ENCODE peak calls at places on chromosomes 12 and 14, in seven cellular contexts. F, H, W, Z, Q, O and A are unnamed samples.

GRCh38 chr12:127685476-127686234 is 581.3 kb upstream of the TMEM132C start:
- DNase-seq in H (no peak), W (no peak), O (no peak), Z (no peak), F (peak), Q (no peak), A (no peak)

GRCh38 chr14:60508707-60509437 is at the start of gene SIX6:
- DNase-seq in O (no peak), W (no peak), Q (no peak), Z (peak), F (peak), H (no peak), A (peak)

GRCh38 chr14:82642425-82642824 is 1108.8 kb upstream of the SEL1L start:
- DNase-seq in F (no peak), W (no peak), Z (no peak), O (no peak), H (no peak), Q (no peak), A (peak)

GRCh38 chr14:84162658-84163057 is 1367.3 kb upstream of the FLRT2 start:
- DNase-seq in H (no peak), O (no peak), Q (no peak), W (no peak), F (no peak), Z (no peak), A (no peak)

GRCh38 chr12:108564724-108565123 is 2.3 kb downstream of the ISCU start:
- DNase-seq in W (no peak), F (no peak), Q (no peak), O (no peak), H (no peak), Z (no peak), A (no peak)

GRCh38 chr14:48331421-48331820 is 656.0 kb upstream of the MDGA2 start:
- DNase-seq in F (no peak), H (no peak), O (no peak), W (no peak), Z (peak), Q (no peak), A (peak)

GRCh38 chr12:34607520-34608195 is 585.4 kb downstream of the ALG10 start:
- DNase-seq in Q (no peak), H (no peak), O (no peak), Z (no peak), W (no peak), F (no peak), A (no peak)

GRCh38 chr14:58465425-58465824 is 37.9 kb downstream of the KIAA0586 start:
- DNase-seq in H (no peak), W (no peak), Q (no peak), Z (peak), O (no peak), F (peak), A (peak)

GRCh38 chr14:91249841-91250616 is 5.5 kb upstream of the GPR68 start:
- DNase-seq in Q (no peak), H (peak), W (peak), Z (no peak), O (peak), F (peak), A (peak)

GRCh38 chr12:1851126-1851791 is 30.9 kb downstream of the LRTM2 start:
- DNase-seq in Z (peak), W (no peak), H (no peak), F (peak), O (no peak), Q (no peak), A (peak)

GRCh38 chr12:1846421-1847405 is 26.3 kb downstream of the LRTM2 start:
- DNase-seq in W (no peak), O (no peak), H (no peak), Z (no peak), F (no peak), Q (no peak), A (no peak)

GRCh38 chr12:1847411-1847810 is 27.0 kb downstream of the LRTM2 start:
- DNase-seq in W (no peak), Z (no peak), F (no peak), H (no peak), O (no peak), Q (no peak), A (no peak)

GRCh38 chr12:1848146-1848545 is 27.8 kb downstream of the LRTM2 start:
- DNase-seq in W (no peak), Z (no peak), H (no peak), Q (no peak), O (no peak), F (no peak), A (no peak)

DNA sequence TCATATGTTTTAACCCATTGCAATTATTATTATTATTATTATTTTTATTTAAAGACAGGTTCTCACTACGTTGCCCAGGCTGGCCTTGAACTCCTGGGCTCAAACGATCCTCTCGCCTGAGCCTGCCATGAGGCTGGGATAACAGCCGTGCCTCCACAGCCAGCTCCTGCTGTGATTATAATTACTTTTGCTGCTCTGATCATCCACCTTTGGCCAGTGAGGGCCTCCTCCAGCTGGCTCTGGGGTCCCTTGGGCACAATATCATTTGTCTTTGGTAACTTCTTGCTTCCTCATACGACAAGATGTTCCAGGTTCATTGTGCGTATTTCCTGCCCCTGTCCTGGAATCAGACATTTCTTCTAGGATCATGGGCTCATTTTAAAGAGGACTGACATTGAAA is 28.4 kb downstream of the LRTM2 start:
- DNase-seq in O (no peak), Q (no peak), W (no peak), Z (no peak), H (no peak), F (no peak), A (no peak)
- TF ChIP-seq CTCF in O (no peak), Q (no peak), W (no peak), Z (no peak), H (no peak), F (no peak), A (no peak)

GRCh38 chr14:29810657-29811056 is 117.0 kb downstream of the PRKD1 start:
- DNase-seq in O (no peak), H (no peak), Z (no peak), Q (peak), W (no peak), F (peak), A (peak)
- H3K4me3 ChIP-seq in O (no peak), H (no peak), Z (no peak), Q (no peak), W (no peak), F (no peak), A (no peak)

DNA sequence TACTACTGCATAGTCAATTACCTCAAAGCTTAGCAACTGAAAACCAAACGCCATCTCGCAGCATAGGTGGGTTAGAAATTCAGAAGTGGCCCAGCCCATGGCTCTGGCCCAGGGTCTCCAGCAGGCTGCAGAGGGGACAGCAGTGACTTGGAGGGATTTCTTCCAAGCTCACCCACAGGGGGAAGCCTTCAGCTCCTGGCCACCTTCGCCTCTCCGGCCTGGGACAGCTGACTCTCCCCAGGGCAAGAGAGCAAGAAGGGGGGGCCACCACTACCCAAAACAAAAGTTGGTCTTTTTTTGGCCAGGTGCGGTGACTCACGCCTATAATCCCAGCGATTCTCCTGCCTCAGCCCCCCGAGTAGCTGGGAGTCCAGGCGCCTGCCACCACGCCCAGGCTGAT is 32.2 kb upstream of the ANKRD9 start:
- DNase-seq in Q (no peak), F (no peak), W (no peak), O (no peak), H (no peak), Z (no peak), A (no peak)
- TF ChIP-seq CTCF in Q (no peak), F (no peak), W (no peak), O (no peak), H (no peak), Z (no peak), A (no peak)

GRCh38 chr12:33593753-33594152 is 154.1 kb upstream of the SYT10 start:
- DNase-seq in O (no peak), Z (no peak), F (no peak), W (no peak), Q (no peak), H (no peak), A (no peak)
- H3K4me3 ChIP-seq in O (no peak), Z (no peak), F (no peak), W (no peak), Q (no peak), H (no peak), A (no peak)

DNA sequence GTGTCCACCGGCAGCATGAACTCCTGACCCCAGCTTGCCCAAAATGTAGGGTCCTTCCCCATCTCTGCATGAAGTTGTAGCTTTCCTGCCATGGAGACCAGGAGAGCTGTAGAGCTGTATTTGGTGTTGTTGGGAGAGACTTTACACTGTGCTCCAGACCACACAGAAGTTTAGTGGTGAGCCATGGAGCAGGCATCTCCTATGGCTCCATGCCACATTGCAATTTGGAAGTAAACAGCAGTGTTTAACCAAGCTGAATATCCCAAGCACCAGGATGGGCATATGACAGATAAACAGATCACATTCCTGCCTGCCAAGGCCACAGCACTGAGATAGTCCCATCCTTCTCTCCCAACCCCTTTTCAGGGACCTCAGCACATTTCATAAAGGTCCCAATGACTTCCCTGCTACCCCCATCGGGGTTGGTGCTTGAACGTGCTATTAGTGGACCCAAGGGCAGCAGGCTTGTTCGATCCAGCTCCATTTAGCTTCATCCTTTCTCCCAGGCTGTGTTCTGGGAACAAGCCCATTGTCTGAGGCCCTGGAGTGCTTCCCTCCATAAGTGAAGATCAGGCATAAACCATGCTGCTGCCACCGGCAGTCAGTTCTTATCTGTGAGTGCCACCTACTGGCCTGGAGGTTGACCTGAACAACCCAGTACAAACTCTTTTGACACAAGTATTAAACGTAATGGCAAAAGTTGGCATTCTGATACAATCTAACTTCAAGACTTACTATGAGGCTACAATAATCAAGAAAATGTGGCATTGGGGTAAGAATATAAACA is 172.3 kb upstream of the ATXN7L3B start:
- DNase-seq in Z (peak), F (peak), H (no peak), Q (peak), O (peak), W (no peak), A (peak)
- TF ChIP-seq CTCF in Z (peak), F (peak), H (no peak), Q (no peak), O (peak), W (no peak), A (peak)

GRCh38 chr12:105227879-105228278 is 8.1 kb downstream of the APPL2 start:
- DNase-seq in O (no peak), Q (no peak), W (no peak), Z (peak), H (no peak), F (no peak), A (no peak)
- H3K4me3 ChIP-seq in O (no peak), Q (no peak), W (no peak), Z (no peak), H (no peak), F (no peak), A (no peak)

GRCh38 chr12:124188059-124188458 is 106.8 kb upstream of the RFLNA start:
- DNase-seq in O (no peak), W (no peak), H (no peak), Q (no peak), F (no peak), Z (no peak), A (no peak)
- TF ChIP-seq CTCF in O (no peak), W (no peak), H (no peak), Q (no peak), F (no peak), Z (no peak), A (no peak)

DNA sequence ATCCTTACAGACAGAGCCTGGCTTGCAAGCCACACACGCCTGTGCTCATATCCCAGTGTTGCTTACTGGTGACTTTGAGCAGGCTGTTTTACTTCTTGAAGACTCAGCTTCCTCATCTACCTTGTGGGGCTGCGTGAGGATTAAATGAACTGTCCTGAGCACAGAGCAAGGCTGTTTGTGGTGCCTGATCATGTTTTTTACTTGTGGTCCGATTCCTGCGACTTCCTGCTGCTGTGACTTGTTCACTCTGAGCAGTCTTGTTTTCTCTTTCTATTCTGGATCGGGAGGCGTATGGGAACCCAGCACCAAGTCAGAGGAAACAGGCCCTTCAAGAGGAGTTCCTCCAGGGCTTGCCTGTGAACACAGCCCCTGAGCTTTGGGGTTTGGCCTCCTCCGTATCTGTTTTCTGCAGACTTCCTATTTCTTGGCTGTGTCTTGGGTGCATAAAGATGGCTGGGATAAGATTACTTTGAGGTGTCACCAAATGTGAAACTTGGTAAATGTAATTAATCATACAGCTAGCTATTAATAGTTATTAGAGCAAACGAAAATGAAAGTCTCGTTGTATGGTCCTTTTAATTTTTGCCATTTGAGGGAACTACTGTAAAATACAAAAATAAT is 251.7 kb downstream of the FOXN3 start:
- DNase-seq in Q (peak), H (no peak), Z (no peak), F (no peak), O (peak), W (no peak), A (no peak)
- H3K4me3 ChIP-seq in Q (no peak), H (no peak), Z (no peak), F (peak), O (peak), W (no peak), A (no peak)

GRCh38 chr12:100578923-100579322 is 5.4 kb downstream of the GAS2L3 start:
- DNase-seq in O (no peak), W (no peak), H (no peak), Q (no peak), Z (no peak), F (no peak), A (no peak)
- TF ChIP-seq CTCF in O (no peak), W (no peak), H (no peak), Q (no peak), Z (no peak), F (no peak), A (no peak)